ENCODE peak calls at places on chromosomes 16 and 17, in four cellular contexts. Y is NCI-H446 treated with DMSO at 0.1 percent for 48 hours; O is stimulated activated naive CD4-positive, alpha-beta T cell; L is stomach. U is an unnamed sample.

GRCh38 chr16:86517652-86518258 is 7.4 kb downstream of the FOXF1 start:
- DNase-seq in O (no peak), L (peak), Y (no peak), U (peak)

GRCh38 chr16:13083687-13084086 is 182.3 kb downstream of the SHISA9 start:
- DNase-seq in O (no peak), Y (peak), L (no peak), U (no peak)

GRCh38 chr16:10878644-10879498 is 1.9 kb downstream of the CIITA start:
- DNase-seq in O (no peak), L (peak), Y (no peak), U (no peak)

GRCh38 chr16:81879625-81880024 is 100.5 kb downstream of the PLCG2 start:
- DNase-seq in Y (no peak), O (no peak), L (no peak), U (no peak)

GRCh38 chr17:39916918-39917317 is 1.5 kb downstream of the GSDMB start:
- DNase-seq in L (no peak), Y (no peak), O (no peak), U (peak)

GRCh38 chr17:8832711-8833352 is 33.7 kb upstream of the MFSD6L start:
- DNase-seq in Y (no peak), L (no peak), O (no peak), U (no peak)

GRCh38 chr16:27969574-27969973 is 93.9 kb downstream of the GSG1L start:
- DNase-seq in L (no peak), Y (no peak), O (no peak), U (no peak)

GRCh38 chr16:49498241-49499017 is 124.8 kb downstream of the C16orf78 start:
- DNase-seq in Y (peak), L (peak), O (no peak), U (no peak)

GRCh38 chr17:57898487-57899311 is 48.9 kb upstream of the MRPS23 start:
- DNase-seq in Y (peak), L (peak), O (no peak), U (peak)

GRCh38 chr16:12091569-12092346 is 115.2 kb downstream of the SNX29 start:
- DNase-seq in L (no peak), O (no peak), Y (no peak), U (no peak)

GRCh38 chr16:21083729-21084268 is 66.8 kb downstream of the DNAH3 start:
- DNase-seq in O (no peak), L (peak), Y (no peak), U (peak)

GRCh38 chr16:72637306-72637705 is 410.6 kb downstream of the ZFHX3 start:
- DNase-seq in O (no peak), L (no peak), Y (no peak), U (peak)

GRCh38 chr16:30918614-30919013 is 4.8 kb upstream of the FBXL19 start:
- DNase-seq in L (no peak), Y (no peak), O (no peak), U (no peak)

GRCh38 chr16:35203636-35204035 is 1744.2 kb downstream of the TP53TG3F start:
- DNase-seq in O (no peak), L (no peak), Y (no peak), U (no peak)

GRCh38 chr17:78240012-78240655 is 8.7 kb downstream of the TMEM235 start:
- DNase-seq in L (no peak), O (no peak), Y (no peak), U (no peak)

GRCh38 chr17:40293363-40293762 is 5.7 kb downstream of the CDC6 start:
- DNase-seq in Y (no peak), O (no peak), L (no peak), U (no peak)

GRCh38 chr17:80361495-80362220 is 53.3 kb upstream of the ENDOV start:
- DNase-seq in O (no peak), L (no peak), Y (no peak), U (no peak)

GRCh38 chr17:16888413-16889087 is 83.4 kb downstream of the TNFRSF13B start:
- DNase-seq in O (no peak), Y (no peak), L (no peak), U (no peak)

GRCh38 chr16:88799569-88800276 is 3.9 kb upstream of the CDT1 start:
- DNase-seq in Y (no peak), O (no peak), L (no peak), U (no peak)

GRCh38 chr17:17041018-17041521 is 1.2 kb upstream of the MPRIP start:
- DNase-seq in Y (peak), O (no peak), L (no peak), U (peak)

GRCh38 chr16:51707666-51708065 is 556.6 kb upstream of the SALL1 start:
- DNase-seq in L (no peak), O (no peak), Y (no peak), U (no peak)

GRCh38 chr16:66298571-66299120 is 67.8 kb upstream of the CDH5 start:
- DNase-seq in O (no peak), L (no peak), Y (no peak), U (no peak)

GRCh38 chr17:19716108-19717030 is at the start of gene SLC47A2:
- DNase-seq in Y (no peak), L (no peak), O (no peak), U (peak)

GRCh38 chr17:38333635-38334295 is 10.0 kb downstream of the GPR179 start:
- DNase-seq in O (no peak), L (peak), Y (no peak), U (peak)

GRCh38 chr17:68749742-68750562 is 148.8 kb upstream of the FAM20A start:
- DNase-seq in O (no peak), L (no peak), Y (no peak), U (no peak)

GRCh38 chr17:64608571-64608981 is 53.5 kb downstream of the SMURF2 start:
- DNase-seq in Y (no peak), O (no peak), L (no peak), U (no peak)

GRCh38 chr17:75983501-75984181 is 4.6 kb downstream of the TEN1 start:
- DNase-seq in Y (no peak), O (no peak), L (peak), U (no peak)

GRCh38 chr17:17761894-17762781 is 74.6 kb downstream of the SREBF1 start:
- DNase-seq in O (no peak), Y (no peak), L (no peak), U (no peak)

GRCh38 chr16:24729967-24730815 is 740 bp downstream of the TNRC6A start:
- DNase-seq in O (peak), Y (no peak), L (peak), U (peak)

GRCh38 chr17:27888945-27889344 is 4.2 kb downstream of the LYRM9 start:
- DNase-seq in O (no peak), Y (no peak), L (peak), U (no peak)

GRCh38 chr17:17057057-17057551 is 14.8 kb downstream of the MPRIP start:
- DNase-seq in O (no peak), L (peak), Y (no peak), U (no peak)

GRCh38 chr17:83036666-83037065 is 42.7 kb upstream of the METRNL start:
- DNase-seq in L (no peak), O (no peak), Y (no peak), U (no peak)

GRCh38 chr16:69340095-69340644 is 598 bp downstream of the NIP7 start:
- DNase-seq in O (no peak), Y (no peak), L (no peak), U (peak)